ENCODE peak calls at places on chromosomes 3 and 15, in seven cellular contexts. One of them, this sample, is unnamed.

GRCh38 chr3:105755121-105755886 is 113.5 kb downstream of the CBLB start:
- DNase-seq in astrocyte: no peak
- DNase-seq in GM12865: no peak
- DNase-seq in right atrium auricular region: no peak
- DNase-seq in psoas muscle: no peak
- DNase-seq in AG09309: no peak
- DNase-seq in fibroblast of pulmonary artery: no peak
- DNase-seq in this sample: no peak

GRCh38 chr15:57444877-57445513 is 68.7 kb downstream of the CGNL1 start:
- DNase-seq in right atrium auricular region: no peak
- DNase-seq in GM12865: no peak
- DNase-seq in psoas muscle: no peak
- DNase-seq in astrocyte: peak
- DNase-seq in AG09309: no peak
- DNase-seq in fibroblast of pulmonary artery: peak
- DNase-seq in this sample: no peak

GRCh38 chr15:81023483-81024264 is 23.0 kb downstream of the TLNRD1 start:
- DNase-seq in AG09309: peak
- DNase-seq in right atrium auricular region: peak
- DNase-seq in astrocyte: peak
- DNase-seq in psoas muscle: peak
- DNase-seq in fibroblast of pulmonary artery: peak
- DNase-seq in GM12865: peak
- DNase-seq in this sample: no peak

GRCh38 chr3:177589921-177590336 is 392.6 kb upstream of the TBL1XR1 start:
- DNase-seq in right atrium auricular region: no peak
- DNase-seq in AG09309: peak
- DNase-seq in fibroblast of pulmonary artery: peak
- DNase-seq in GM12865: peak
- DNase-seq in astrocyte: peak
- DNase-seq in psoas muscle: no peak
- DNase-seq in this sample: no peak

GRCh38 chr3:65052101-65052500 is 364.3 kb upstream of the ADAMTS9 start:
- DNase-seq in GM12865: no peak
- DNase-seq in astrocyte: peak
- DNase-seq in fibroblast of pulmonary artery: no peak
- DNase-seq in psoas muscle: no peak
- DNase-seq in AG09309: no peak
- DNase-seq in right atrium auricular region: no peak
- DNase-seq in this sample: no peak

GRCh38 chr15:60519218-60519617 is 40.3 kb upstream of the ICE2 start:
- DNase-seq in psoas muscle: no peak
- DNase-seq in fibroblast of pulmonary artery: peak
- DNase-seq in AG09309: no peak
- DNase-seq in GM12865: no peak
- DNase-seq in astrocyte: no peak
- DNase-seq in right atrium auricular region: no peak
- DNase-seq in this sample: no peak

GRCh38 chr3:4351872-4352271 is 48.7 kb downstream of the SETMAR start:
- DNase-seq in psoas muscle: no peak
- DNase-seq in fibroblast of pulmonary artery: no peak
- DNase-seq in right atrium auricular region: no peak
- DNase-seq in astrocyte: peak
- DNase-seq in GM12865: no peak
- DNase-seq in AG09309: no peak
- DNase-seq in this sample: no peak

GRCh38 chr15:58545307-58546065 is 113.7 kb downstream of the LIPC start:
- DNase-seq in right atrium auricular region: peak
- DNase-seq in AG09309: no peak
- DNase-seq in astrocyte: peak
- DNase-seq in psoas muscle: no peak
- DNase-seq in GM12865: no peak
- DNase-seq in fibroblast of pulmonary artery: no peak
- DNase-seq in this sample: no peak

GRCh38 chr15:76073554-76073953 is 13.8 kb downstream of the TMEM266 start:
- DNase-seq in astrocyte: no peak
- DNase-seq in fibroblast of pulmonary artery: no peak
- DNase-seq in GM12865: no peak
- DNase-seq in AG09309: no peak
- DNase-seq in right atrium auricular region: no peak
- DNase-seq in psoas muscle: no peak
- DNase-seq in this sample: no peak

GRCh38 chr3:182913889-182914288 is 66.4 kb downstream of the DCUN1D1 start:
- DNase-seq in GM12865: peak
- DNase-seq in psoas muscle: no peak
- DNase-seq in fibroblast of pulmonary artery: no peak
- DNase-seq in astrocyte: no peak
- DNase-seq in right atrium auricular region: no peak
- DNase-seq in AG09309: no peak
- DNase-seq in this sample: no peak

GRCh38 chr3:48851407-48851806 is 3.7 kb upstream of the PRKAR2A start:
- DNase-seq in fibroblast of pulmonary artery: peak
- DNase-seq in AG09309: no peak
- DNase-seq in astrocyte: peak
- DNase-seq in psoas muscle: peak
- DNase-seq in right atrium auricular region: no peak
- DNase-seq in GM12865: no peak
- DNase-seq in this sample: peak

GRCh38 chr15:80904941-80905532 is 84.6 kb downstream of the MESD start:
- DNase-seq in GM12865: no peak
- DNase-seq in psoas muscle: no peak
- DNase-seq in AG09309: no peak
- DNase-seq in fibroblast of pulmonary artery: no peak
- DNase-seq in right atrium auricular region: no peak
- DNase-seq in astrocyte: no peak
- DNase-seq in this sample: no peak

GRCh38 chr15:85473455-85473854 is 93.1 kb downstream of the AKAP13 start:
- DNase-seq in AG09309: no peak
- DNase-seq in psoas muscle: no peak
- DNase-seq in astrocyte: peak
- DNase-seq in right atrium auricular region: no peak
- DNase-seq in fibroblast of pulmonary artery: peak
- DNase-seq in GM12865: no peak
- DNase-seq in this sample: no peak

GRCh38 chr3:38969321-38970235 is 82.2 kb downstream of the SCN11A start:
- DNase-seq in GM12865: no peak
- DNase-seq in right atrium auricular region: no peak
- DNase-seq in AG09309: no peak
- DNase-seq in fibroblast of pulmonary artery: no peak
- DNase-seq in psoas muscle: no peak
- DNase-seq in astrocyte: no peak
- DNase-seq in this sample: no peak

GRCh38 chr15:81327526-81327925 is 3.6 kb upstream of the STARD5 start:
- DNase-seq in right atrium auricular region: no peak
- DNase-seq in fibroblast of pulmonary artery: peak
- DNase-seq in psoas muscle: no peak
- DNase-seq in AG09309: peak
- DNase-seq in GM12865: no peak
- DNase-seq in astrocyte: peak
- DNase-seq in this sample: no peak

GRCh38 chr3:46986782-46987484 is 7.5 kb downstream of the NBEAL2 start:
- DNase-seq in psoas muscle: peak
- DNase-seq in AG09309: no peak
- DNase-seq in astrocyte: no peak
- DNase-seq in right atrium auricular region: no peak
- DNase-seq in fibroblast of pulmonary artery: no peak
- DNase-seq in GM12865: no peak
- DNase-seq in this sample: no peak

GRCh38 chr3:157159037-157159761 is 748 bp downstream of the CCNL1 start:
- DNase-seq in right atrium auricular region: no peak
- DNase-seq in AG09309: no peak
- DNase-seq in astrocyte: peak
- DNase-seq in fibroblast of pulmonary artery: peak
- DNase-seq in psoas muscle: peak
- DNase-seq in GM12865: peak
- DNase-seq in this sample: no peak

GRCh38 chr3:108218811-108219210 is 3.4 kb downstream of the IFT57 start:
- DNase-seq in GM12865: no peak
- DNase-seq in astrocyte: peak
- DNase-seq in right atrium auricular region: no peak
- DNase-seq in AG09309: peak
- DNase-seq in fibroblast of pulmonary artery: peak
- DNase-seq in psoas muscle: no peak
- DNase-seq in this sample: no peak

GRCh38 chr3:187737401-187738088 is 7.7 kb downstream of the BCL6 start:
- DNase-seq in astrocyte: peak
- DNase-seq in psoas muscle: peak
- DNase-seq in fibroblast of pulmonary artery: peak
- DNase-seq in GM12865: no peak
- DNase-seq in right atrium auricular region: peak
- DNase-seq in AG09309: no peak
- DNase-seq in this sample: no peak

GRCh38 chr3:170063691-170064090 is 25.9 kb downstream of the GPR160 start:
- DNase-seq in right atrium auricular region: no peak
- DNase-seq in GM12865: no peak
- DNase-seq in fibroblast of pulmonary artery: no peak
- DNase-seq in astrocyte: no peak
- DNase-seq in AG09309: no peak
- DNase-seq in psoas muscle: no peak
- DNase-seq in this sample: no peak

GRCh38 chr15:50261979-50262378 is 3.5 kb downstream of the HDC start:
- DNase-seq in right atrium auricular region: no peak
- DNase-seq in fibroblast of pulmonary artery: no peak
- DNase-seq in AG09309: no peak
- DNase-seq in psoas muscle: no peak
- DNase-seq in astrocyte: no peak
- DNase-seq in GM12865: peak
- DNase-seq in this sample: no peak

GRCh38 chr3:23600178-23600577 is 205.6 kb upstream of the UBE2E1 start:
- DNase-seq in AG09309: peak
- DNase-seq in psoas muscle: no peak
- DNase-seq in right atrium auricular region: no peak
- DNase-seq in fibroblast of pulmonary artery: peak
- DNase-seq in GM12865: no peak
- DNase-seq in astrocyte: peak
- DNase-seq in this sample: no peak

GRCh38 chr15:68769702-68770101 is 51.0 kb downstream of the ANP32A start:
- DNase-seq in GM12865: no peak
- DNase-seq in fibroblast of pulmonary artery: no peak
- DNase-seq in AG09309: no peak
- DNase-seq in astrocyte: no peak
- DNase-seq in psoas muscle: no peak
- DNase-seq in right atrium auricular region: peak
- DNase-seq in this sample: no peak

GRCh38 chr3:158495503-158495902 is 75.5 kb upstream of the MLF1 start:
- DNase-seq in GM12865: no peak
- DNase-seq in fibroblast of pulmonary artery: no peak
- DNase-seq in astrocyte: no peak
- DNase-seq in AG09309: no peak
- DNase-seq in right atrium auricular region: no peak
- DNase-seq in psoas muscle: no peak
- DNase-seq in this sample: no peak

GRCh38 chr3:78496458-78496857 is 1271.3 kb downstream of the ROBO1 start:
- DNase-seq in psoas muscle: no peak
- DNase-seq in AG09309: no peak
- DNase-seq in GM12865: no peak
- DNase-seq in fibroblast of pulmonary artery: no peak
- DNase-seq in right atrium auricular region: no peak
- DNase-seq in astrocyte: no peak
- DNase-seq in this sample: no peak

GRCh38 chr3:56855856-56856538 is 54.2 kb upstream of the ARHGEF3 start:
- DNase-seq in fibroblast of pulmonary artery: peak
- DNase-seq in GM12865: peak
- DNase-seq in right atrium auricular region: no peak
- DNase-seq in AG09309: no peak
- DNase-seq in psoas muscle: no peak
- DNase-seq in astrocyte: no peak
- DNase-seq in this sample: no peak

GRCh38 chr15:45719490-45719889 is 84.7 kb downstream of the SQOR start:
- DNase-seq in astrocyte: no peak
- DNase-seq in AG09309: no peak
- DNase-seq in right atrium auricular region: no peak
- DNase-seq in fibroblast of pulmonary artery: peak
- DNase-seq in psoas muscle: no peak
- DNase-seq in GM12865: no peak
- DNase-seq in this sample: no peak

GRCh38 chr3:123365450-123366143 is 83.3 kb downstream of the ADCY5 start:
- DNase-seq in AG09309: no peak
- DNase-seq in right atrium auricular region: no peak
- DNase-seq in GM12865: no peak
- DNase-seq in fibroblast of pulmonary artery: peak
- DNase-seq in astrocyte: no peak
- DNase-seq in psoas muscle: no peak
- DNase-seq in this sample: no peak
- TF ChIP-seq CTCF in AG09309: peak
- TF ChIP-seq CTCF in right atrium auricular region: no peak
- TF ChIP-seq CTCF in GM12865: peak
- TF ChIP-seq CTCF in fibroblast of pulmonary artery: peak
- TF ChIP-seq CTCF in astrocyte: peak
- TF ChIP-seq CTCF in psoas muscle: peak
- TF ChIP-seq CTCF in this sample: peak

GRCh38 chr3:188947401-188947982 is 224.3 kb upstream of the TPRG1 start:
- DNase-seq in GM12865: peak
- DNase-seq in psoas muscle: peak
- DNase-seq in fibroblast of pulmonary artery: peak
- DNase-seq in astrocyte: peak
- DNase-seq in AG09309: no peak
- DNase-seq in right atrium auricular region: peak
- DNase-seq in this sample: peak
- TF ChIP-seq CTCF in GM12865: no peak
- TF ChIP-seq CTCF in psoas muscle: peak
- TF ChIP-seq CTCF in fibroblast of pulmonary artery: peak
- TF ChIP-seq CTCF in astrocyte: peak
- TF ChIP-seq CTCF in AG09309: peak
- TF ChIP-seq CTCF in right atrium auricular region: no peak
- TF ChIP-seq CTCF in this sample: peak

DNA sequence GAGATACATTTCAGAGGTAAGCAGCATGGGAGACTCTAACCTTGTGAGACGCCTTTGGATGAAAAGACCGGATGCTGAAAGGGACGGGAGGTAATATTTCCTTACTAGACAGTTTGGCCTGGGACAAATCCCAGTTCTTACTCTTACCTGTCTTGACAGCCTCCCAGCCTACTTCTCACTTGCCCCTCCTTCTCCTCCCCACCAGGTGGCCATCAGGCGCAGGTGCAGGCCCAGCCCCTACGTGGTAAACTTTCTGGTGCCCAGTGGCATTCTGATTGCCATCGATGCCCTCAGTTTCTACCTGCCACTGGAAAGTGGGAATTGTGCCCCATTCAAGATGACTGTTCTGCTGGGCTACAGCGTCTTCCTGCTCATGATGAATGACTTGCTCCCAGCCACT is 6.3 kb downstream of the HTR3D start:
- DNase-seq in psoas muscle: no peak
- DNase-seq in fibroblast of pulmonary artery: no peak
- DNase-seq in GM12865: no peak
- DNase-seq in AG09309: no peak
- DNase-seq in astrocyte: no peak
- DNase-seq in right atrium auricular region: no peak
- DNase-seq in this sample: no peak
- TF ChIP-seq CTCF in psoas muscle: no peak
- TF ChIP-seq CTCF in fibroblast of pulmonary artery: no peak
- TF ChIP-seq CTCF in GM12865: no peak
- TF ChIP-seq CTCF in AG09309: no peak
- TF ChIP-seq CTCF in astrocyte: no peak
- TF ChIP-seq CTCF in right atrium auricular region: no peak
- TF ChIP-seq CTCF in this sample: no peak

DNA sequence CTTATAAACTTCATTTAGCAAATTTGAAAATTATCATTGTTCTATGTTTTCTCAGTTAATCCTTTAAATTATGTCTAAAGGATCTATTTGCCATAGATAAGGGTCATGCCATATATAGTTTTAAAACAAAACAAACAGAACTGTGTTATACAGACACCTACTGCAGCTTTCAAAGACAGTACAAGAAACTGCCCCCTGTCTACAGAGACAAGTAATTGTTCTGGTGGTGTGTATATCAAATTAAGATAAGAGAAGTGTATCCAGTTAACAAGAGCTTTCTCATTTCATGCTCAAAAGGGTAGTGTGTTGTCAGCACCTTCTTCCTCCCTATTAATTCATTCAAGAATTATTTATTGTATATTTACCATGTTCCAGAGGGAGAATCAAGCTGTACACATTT is 201.2 kb downstream of the FMN1 start:
- DNase-seq in GM12865: peak
- DNase-seq in astrocyte: no peak
- DNase-seq in AG09309: no peak
- DNase-seq in fibroblast of pulmonary artery: peak
- DNase-seq in right atrium auricular region: no peak
- DNase-seq in psoas muscle: no peak
- DNase-seq in this sample: no peak
- TF ChIP-seq CTCF in GM12865: no peak
- TF ChIP-seq CTCF in astrocyte: peak
- TF ChIP-seq CTCF in AG09309: peak
- TF ChIP-seq CTCF in fibroblast of pulmonary artery: peak
- TF ChIP-seq CTCF in right atrium auricular region: no peak
- TF ChIP-seq CTCF in psoas muscle: no peak
- TF ChIP-seq CTCF in this sample: peak

This sample was measured in chondrocyte.